ENCODE peak calls at places on chromosomes 7 and 10, in ten cellular contexts. X, D, C, P, F, U, R, T, V and I are unnamed samples.

GRCh38 chr7:30159698-30160143 is 24.9 kb downstream of the MTURN start:
- DNase-seq in X (peak; percentile 31), D (peak; percentile 56), C (no peak), P (no peak), F (no peak), U (peak; percentile 54), R (no peak), T (no peak), V (no peak), I (peak; percentile 69)

GRCh38 chr10:43186150-43186549 is 47.9 kb downstream of the CSGALNACT2 start:
- DNase-seq in X (no peak), D (no peak), C (no peak), P (no peak), F (no peak), U (no peak), R (no peak), T (no peak), V (no peak), I (no peak)

GRCh38 chr10:77248104-77248503 is 389.5 kb downstream of the KCNMA1 start:
- DNase-seq in X (no peak), D (no peak), C (no peak), P (no peak), F (no peak), U (no peak), R (no peak), T (no peak), V (no peak), I (no peak)

GRCh38 chr10:78401882-78402367 is 368.3 kb downstream of the RPS24 start:
- DNase-seq in X (no peak), D (no peak), C (no peak), P (no peak), F (no peak), U (no peak), R (no peak), T (no peak), V (no peak), I (no peak)

GRCh38 chr10:4382811-4383210 is 443.2 kb upstream of the AKR1E2 start:
- DNase-seq in X (no peak), D (no peak), C (no peak), P (no peak), F (no peak), U (no peak), R (no peak), T (no peak), V (no peak), I (no peak)

GRCh38 chr10:102612964-102613275 is 31.4 kb upstream of the TRIM8 start:
- DNase-seq in X (no peak), D (no peak), C (no peak), P (no peak), F (no peak), U (no peak), R (no peak), T (no peak), V (no peak), I (no peak)

GRCh38 chr10:7523656-7524055 is 112.8 kb upstream of the SFMBT2 start:
- DNase-seq in X (peak; percentile 7), D (no peak), C (no peak), P (no peak), F (no peak), U (no peak), R (peak; percentile 18), T (no peak), V (no peak), I (no peak)

GRCh38 chr7:929311-929711 is 25.2 kb downstream of the ADAP1 start:
- DNase-seq in X (no peak), D (peak; percentile 18), C (no peak), P (peak; percentile 6), F (peak; percentile 3), U (peak; percentile 1), R (no peak), T (peak; percentile 4), V (no peak), I (no peak)

GRCh38 chr10:82429302-82429701 is 554.3 kb downstream of the NRG3 start:
- DNase-seq in X (no peak), D (no peak), C (no peak), P (no peak), F (no peak), U (no peak), R (no peak), T (no peak), V (no peak), I (no peak)
- H3K9me3 ChIP-seq in X (peaks cover 9% of the 10 kb centered on the region), D (peaks cover 17% of the 10 kb centered on the region), C (no peaks in the 10 kb centered on the region), P (no peaks in the 10 kb centered on the region), F (no peaks in the 10 kb centered on the region), U (peaks cover 2% of the 10 kb centered on the region), R (peaks cover 13% of the 10 kb centered on the region), T (no peaks in the 10 kb centered on the region), V (peaks cover 6% of the 10 kb centered on the region), I (peaks cover 15% of the 10 kb centered on the region)

GRCh38 chr10:91287912-91288311 is 67.4 kb downstream of the PCGF5 start:
- DNase-seq in X (no peak), D (no peak), C (no peak), P (no peak), F (peak; percentile 25), U (no peak), R (no peak), T (no peak), V (no peak), I (no peak)

GRCh38 chr10:91289295-91289694 is 68.8 kb downstream of the PCGF5 start:
- DNase-seq in X (no peak), D (no peak), C (no peak), P (no peak), F (no peak), U (no peak), R (no peak), T (no peak), V (no peak), I (no peak)

GRCh38 chr10:91294134-91294906 is 73.9 kb downstream of the PCGF5 start:
- DNase-seq in X (no peak), D (no peak), C (no peak), P (no peak), F (no peak), U (no peak), R (no peak), T (no peak), V (no peak), I (no peak)

GRCh38 chr10:91287276-91287675 is 66.8 kb downstream of the PCGF5 start:
- DNase-seq in X (no peak), D (peak; percentile 46), C (no peak), P (no peak), F (peak; percentile 46), U (no peak), R (no peak), T (no peak), V (no peak), I (no peak)

GRCh38 chr10:91290607-91291006 is 70.1 kb downstream of the PCGF5 start:
- DNase-seq in X (no peak), D (no peak), C (no peak), P (no peak), F (no peak), U (no peak), R (no peak), T (no peak), V (no peak), I (no peak)
- TF ChIP-seq POLR2A in X (no peak), D (no peak), C (no peak), P (no peak), F (no peak), U (no peak), R (no peak), T (no peak), V (no peak), I (no peak)

GRCh38 chr10:10854715-10855114 is 163.0 kb upstream of the CELF2 start:
- DNase-seq in X (no peak), D (no peak), C (no peak), P (no peak), F (no peak), U (no peak), R (no peak), T (no peak), V (no peak), I (no peak)

GRCh38 chr10:10860455-10860976 is 157.2 kb upstream of the CELF2 start:
- DNase-seq in X (no peak), D (no peak), C (no peak), P (no peak), F (no peak), U (no peak), R (no peak), T (no peak), V (no peak), I (no peak)

GRCh38 chr10:10852464-10852863 is 165.2 kb upstream of the CELF2 start:
- DNase-seq in X (no peak), D (no peak), C (no peak), P (no peak), F (no peak), U (no peak), R (no peak), T (no peak), V (no peak), I (no peak)

GRCh38 chr10:10850227-10850626 is 167.4 kb upstream of the CELF2 start:
- DNase-seq in X (no peak), D (no peak), C (no peak), P (no peak), F (no peak), U (no peak), R (no peak), T (no peak), V (no peak), I (no peak)

DNA sequence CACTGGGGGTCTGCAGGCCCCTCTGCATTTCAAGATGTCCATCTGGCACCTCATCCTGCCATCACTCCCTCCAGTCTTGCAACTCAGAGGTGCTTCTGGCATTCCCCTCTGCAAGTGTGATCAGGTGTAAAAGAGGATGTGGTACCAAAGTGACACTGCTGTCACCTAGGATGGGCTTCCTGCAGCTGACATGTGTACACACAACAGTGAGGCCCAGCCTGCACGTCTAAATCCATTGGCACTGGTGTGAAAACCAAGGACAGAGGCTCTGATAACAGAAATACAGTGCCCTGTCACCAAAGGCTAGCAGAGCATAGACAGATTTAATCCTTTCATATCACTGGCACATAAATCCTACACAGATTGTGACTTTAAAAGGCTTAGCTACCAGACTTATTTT is 162.5 kb upstream of the CELF2 start:
- DNase-seq in X (no peak), D (no peak), C (no peak), P (no peak), F (no peak), U (no peak), R (no peak), T (no peak), V (no peak), I (no peak)
- H3K9me3 ChIP-seq in X (peaks cover 3% of the 10 kb centered on the region), D (no peaks in the 10 kb centered on the region), C (no peaks in the 10 kb centered on the region), P (no peaks in the 10 kb centered on the region), F (no peaks in the 10 kb centered on the region), U (no peaks in the 10 kb centered on the region), R (no peaks in the 10 kb centered on the region), T (no peaks in the 10 kb centered on the region), V (no peaks in the 10 kb centered on the region), I (no peaks in the 10 kb centered on the region)

DNA sequence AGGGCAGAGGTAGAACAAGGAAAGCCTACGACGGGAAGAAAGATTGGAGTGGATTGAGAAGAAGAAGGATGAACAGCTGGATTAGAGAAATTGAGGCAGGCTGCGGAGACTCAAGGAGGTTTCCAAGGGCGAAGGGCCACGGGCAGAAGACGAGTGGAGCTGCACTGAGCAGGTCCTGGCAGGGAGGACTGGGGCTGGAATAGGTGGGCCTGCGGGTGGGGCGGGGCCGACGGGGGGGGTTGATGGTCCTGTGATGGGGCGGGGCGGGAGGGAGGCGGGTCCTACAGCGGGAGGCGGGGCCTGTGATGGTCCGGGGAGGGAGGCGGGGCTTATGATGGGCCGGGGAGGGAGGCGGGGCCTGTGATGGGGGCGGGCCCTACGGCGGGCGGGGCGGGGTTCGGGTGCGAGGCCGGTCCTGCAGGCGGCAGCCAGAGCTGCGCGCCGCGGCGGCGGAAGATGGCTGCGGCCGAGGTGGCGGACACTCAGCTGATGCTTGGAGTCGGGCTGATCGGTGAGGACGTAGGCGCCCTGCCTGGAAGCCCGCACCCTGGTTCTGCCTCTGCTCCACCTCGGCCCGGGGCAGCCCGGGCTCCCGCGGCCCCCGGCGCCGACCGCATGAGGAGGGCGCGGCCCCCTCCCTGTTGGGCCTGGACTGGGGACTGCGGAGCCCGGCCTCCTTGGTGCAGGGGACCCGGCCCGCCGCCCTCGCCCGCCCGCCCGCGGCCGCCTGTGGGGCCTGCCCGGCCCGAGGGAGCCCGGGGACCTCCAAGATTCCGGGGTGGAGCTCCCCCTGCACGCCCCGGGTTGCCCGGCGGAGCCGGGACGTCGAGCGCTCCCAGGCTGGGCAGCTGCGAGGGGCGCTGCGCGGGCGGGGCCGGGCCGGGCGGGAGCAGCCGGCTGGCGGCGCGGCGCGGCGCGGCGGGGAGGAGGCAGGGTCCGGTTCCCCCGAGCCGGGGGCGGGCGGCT is at the start of gene DENND10:
- DNase-seq in X (peak; percentile 86), D (peak; percentile 85), C (peak; percentile 88), P (peak; percentile 91), F (peak; percentile 72), U (peak; percentile 85), R (peak; percentile 90), T (peak; percentile 83), V (no peak), I (peak; percentile 77)
- TF ChIP-seq POLR2A in X (peak; percentile 98), D (no peak), C (peak; percentile 91), P (peak; percentile 73), F (peak; percentile 87), U (peak; percentile 73), R (peak; percentile 41), T (peak; percentile 77), V (no peak), I (peak; percentile 81)